ENCODE peak calls at places on chromosomes 11 and 22, in four cellular contexts. U, L, G and R are unnamed samples.

GRCh38 chr22:36467946-36468345 is 13.5 kb downstream of the TXN2 start:
- DNase-seq in G (no peak), U (no peak), L (peak; percentile 89), R (peak; percentile 91)

GRCh38 chr11:43072096-43072495 is 239.7 kb upstream of the API5 start:
- DNase-seq in G (no peak), U (no peak), L (no peak), R (no peak)

GRCh38 chr22:31233001-31233400 is 20.9 kb downstream of the LIMK2 start:
- DNase-seq in G (no peak), U (no peak), L (no peak), R (no peak)

GRCh38 chr11:130313383-130314183 is 1.1 kb downstream of the ZBTB44 start:
- DNase-seq in U (no peak), L (peak; percentile 34), G (no peak), R (peak; percentile 30)

GRCh38 chr22:34866501-34867171 is 199.3 kb upstream of the ISX start:
- DNase-seq in L (no peak), G (no peak), U (no peak), R (peak; percentile 22)

GRCh38 chr11:86047275-86047991 is 21.5 kb downstream of the PICALM start:
- DNase-seq in L (peak; percentile 47), G (no peak), U (no peak), R (peak; percentile 85)

GRCh38 chr22:28052818-28053217 is 133.8 kb upstream of the PITPNB start:
- DNase-seq in G (no peak), L (no peak), U (no peak), R (no peak)

GRCh38 chr11:35158371-35159081 is 19.6 kb downstream of the CD44 start:
- DNase-seq in U (peak; percentile 51), L (no peak), G (no peak), R (peak; percentile 95)

GRCh38 chr11:119774180-119774763 is 45.3 kb upstream of the NECTIN1 start:
- DNase-seq in L (peak; percentile 51), U (no peak), G (no peak), R (peak; percentile 66)

GRCh38 chr11:20116825-20117224 is 43.5 kb downstream of the DBX1 start:
- DNase-seq in G (no peak), L (no peak), U (no peak), R (no peak)

GRCh38 chr11:9273430-9274336 is 8.5 kb upstream of the DENND5A start:
- DNase-seq in U (no peak), L (no peak), G (peak; percentile 49), R (peak; percentile 64)

GRCh38 chr11:114010931-114011330 is 36.0 kb downstream of the HTR3A start:
- DNase-seq in U (no peak), G (no peak), L (no peak), R (no peak)

GRCh38 chr11:1728931-1729691 is 21.3 kb downstream of the IFITM10 start:
- DNase-seq in L (no peak), U (no peak), G (peak; percentile 49), R (no peak)

GRCh38 chr22:30575859-30576258 is 1.4 kb upstream of the GAL3ST1 start:
- DNase-seq in G (no peak), L (no peak), U (no peak), R (no peak)

GRCh38 chr11:71286701-71287643 is 34.6 kb upstream of the SHANK2 start:
- DNase-seq in G (no peak), U (peak; percentile 60), L (peak; percentile 57), R (peak; percentile 85)

GRCh38 chr11:69541501-69542313 is 60.2 kb downstream of the LINC01488 start:
- DNase-seq in U (no peak), L (peak; percentile 18), G (no peak), R (peak; percentile 25)

GRCh38 chr11:45730014-45730413 is 64.6 kb upstream of the CHST1 start:
- DNase-seq in G (no peak), U (no peak), L (no peak), R (no peak)

GRCh38 chr11:107716884-107717532 is 5.2 kb upstream of the SLN start:
- DNase-seq in L (peak; percentile 40), U (no peak), G (no peak), R (peak; percentile 42)

GRCh38 chr11:93935826-93936225 is 85.3 kb upstream of the HEPHL1 start:
- DNase-seq in U (no peak), L (peak; percentile 79), G (no peak), R (no peak)

GRCh38 chr11:10386361-10386760 is 68.7 kb upstream of the AMPD3 start:
- DNase-seq in G (no peak), L (no peak), U (no peak), R (no peak)

GRCh38 chr22:30609260-30610185 is 2.5 kb downstream of the TCN2 start:
- DNase-seq in U (peak; percentile 19), L (peak; percentile 78), G (peak; percentile 84), R (peak; percentile 86)

GRCh38 chr22:50007057-50007511 is 5.5 kb downstream of the IL17REL start:
- DNase-seq in U (no peak), G (no peak), L (peak; percentile 54), R (no peak)

GRCh38 chr22:47173535-47174021 is 411.1 kb downstream of the TBC1D22A start:
- DNase-seq in G (peak; percentile 39), U (no peak), L (no peak), R (no peak)

GRCh38 chr11:9250139-9250582 is 15.0 kb downstream of the DENND5A start:
- DNase-seq in G (no peak), U (no peak), L (no peak), R (no peak)

GRCh38 chr22:43436536-43437267 is 24.9 kb downstream of the MPPED1 start:
- DNase-seq in G (no peak), U (no peak), L (no peak), R (no peak)

GRCh38 chr11:63510360-63511130 is 4.7 kb downstream of the LGALS12 start:
- DNase-seq in L (no peak), G (peak; percentile 65), U (peak; percentile 89), R (no peak)